ENCODE peak calls at places on chromosomes 2 and 18, in six cellular contexts. One of them, this sample, is unnamed.

GRCh38 chr2:240622631-240623235 is 2.5 kb upstream of the GPR35 start:
- DNase-seq in mesothelial cell of epicardium: no peak
- DNase-seq in GM13977: no peak
- DNase-seq in cardiac muscle cell: no peak
- DNase-seq in HEK293T: no peak
- DNase-seq in hypothalamus: no peak
- DNase-seq in this sample: peak

GRCh38 chr2:103161456-103162289 is 399.8 kb downstream of the TMEM182 start:
- DNase-seq in GM13977: peak
- DNase-seq in HEK293T: peak
- DNase-seq in mesothelial cell of epicardium: no peak
- DNase-seq in hypothalamus: no peak
- DNase-seq in cardiac muscle cell: peak
- DNase-seq in this sample: no peak

GRCh38 chr2:64493788-64494187 is 30.3 kb upstream of the AFTPH start:
- DNase-seq in hypothalamus: no peak
- DNase-seq in mesothelial cell of epicardium: no peak
- DNase-seq in cardiac muscle cell: no peak
- DNase-seq in HEK293T: no peak
- DNase-seq in GM13977: no peak
- DNase-seq in this sample: no peak

GRCh38 chr18:37405229-37405628 is 160.4 kb downstream of the CELF4 start:
- DNase-seq in GM13977: no peak
- DNase-seq in hypothalamus: no peak
- DNase-seq in mesothelial cell of epicardium: no peak
- DNase-seq in cardiac muscle cell: no peak
- DNase-seq in HEK293T: no peak
- DNase-seq in this sample: no peak

GRCh38 chr18:28176933-28177827 is at the start of gene CDH2:
- DNase-seq in hypothalamus: peak
- DNase-seq in GM13977: peak
- DNase-seq in cardiac muscle cell: peak
- DNase-seq in HEK293T: peak
- DNase-seq in mesothelial cell of epicardium: peak
- DNase-seq in this sample: no peak

GRCh38 chr2:126970583-126970982 is 71.9 kb downstream of the TEX51 start:
- DNase-seq in mesothelial cell of epicardium: no peak
- DNase-seq in HEK293T: no peak
- DNase-seq in hypothalamus: no peak
- DNase-seq in cardiac muscle cell: peak
- DNase-seq in GM13977: no peak
- DNase-seq in this sample: no peak

GRCh38 chr2:106020821-106021316 is 173.2 kb downstream of the UXS1 start:
- DNase-seq in hypothalamus: no peak
- DNase-seq in cardiac muscle cell: peak
- DNase-seq in GM13977: no peak
- DNase-seq in mesothelial cell of epicardium: no peak
- DNase-seq in HEK293T: no peak
- DNase-seq in this sample: no peak

GRCh38 chr2:102282646-102283045 is 28.7 kb upstream of the IL1RL1 start:
- DNase-seq in mesothelial cell of epicardium: no peak
- DNase-seq in GM13977: no peak
- DNase-seq in HEK293T: no peak
- DNase-seq in cardiac muscle cell: no peak
- DNase-seq in hypothalamus: no peak
- DNase-seq in this sample: no peak

GRCh38 chr2:10520154-10520553 is 72.0 kb upstream of the ODC1 start:
- DNase-seq in HEK293T: no peak
- DNase-seq in cardiac muscle cell: no peak
- DNase-seq in GM13977: peak
- DNase-seq in hypothalamus: no peak
- DNase-seq in mesothelial cell of epicardium: no peak
- DNase-seq in this sample: no peak

GRCh38 chr2:182165196-182165595 is 179.5 kb downstream of the PPP1R1C start:
- DNase-seq in GM13977: no peak
- DNase-seq in HEK293T: no peak
- DNase-seq in hypothalamus: no peak
- DNase-seq in mesothelial cell of epicardium: no peak
- DNase-seq in cardiac muscle cell: no peak
- DNase-seq in this sample: no peak

GRCh38 chr2:70516596-70516995 is 37.0 kb downstream of the TGFA start:
- DNase-seq in mesothelial cell of epicardium: no peak
- DNase-seq in HEK293T: no peak
- DNase-seq in GM13977: peak
- DNase-seq in cardiac muscle cell: no peak
- DNase-seq in hypothalamus: no peak
- DNase-seq in this sample: no peak

GRCh38 chr2:67209107-67209506 is 188.0 kb upstream of the ETAA1 start:
- DNase-seq in mesothelial cell of epicardium: peak
- DNase-seq in GM13977: no peak
- DNase-seq in cardiac muscle cell: no peak
- DNase-seq in HEK293T: no peak
- DNase-seq in hypothalamus: no peak
- DNase-seq in this sample: no peak

GRCh38 chr2:240958366-240959213 is 39.8 kb upstream of the SNED1 start:
- DNase-seq in GM13977: no peak
- DNase-seq in mesothelial cell of epicardium: no peak
- DNase-seq in hypothalamus: no peak
- DNase-seq in HEK293T: no peak
- DNase-seq in cardiac muscle cell: no peak
- DNase-seq in this sample: no peak

GRCh38 chr2:172287605-172288326 is 139.6 kb upstream of the ITGA6 start:
- DNase-seq in GM13977: no peak
- DNase-seq in cardiac muscle cell: no peak
- DNase-seq in hypothalamus: no peak
- DNase-seq in HEK293T: no peak
- DNase-seq in mesothelial cell of epicardium: no peak
- DNase-seq in this sample: no peak

GRCh38 chr2:183812091-183812490 is 687.8 kb downstream of the NUP35 start:
- DNase-seq in GM13977: no peak
- DNase-seq in HEK293T: no peak
- DNase-seq in mesothelial cell of epicardium: no peak
- DNase-seq in cardiac muscle cell: no peak
- DNase-seq in hypothalamus: no peak
- DNase-seq in this sample: no peak

GRCh38 chr2:112712903-112713584 is 7.8 kb upstream of the NT5DC4 start:
- DNase-seq in HEK293T: no peak
- DNase-seq in mesothelial cell of epicardium: no peak
- DNase-seq in hypothalamus: no peak
- DNase-seq in GM13977: no peak
- DNase-seq in cardiac muscle cell: no peak
- DNase-seq in this sample: no peak

GRCh38 chr2:237128026-237128703 is 42.5 kb downstream of the COPS8 start:
- DNase-seq in HEK293T: peak
- DNase-seq in cardiac muscle cell: no peak
- DNase-seq in GM13977: no peak
- DNase-seq in hypothalamus: no peak
- DNase-seq in mesothelial cell of epicardium: no peak
- DNase-seq in this sample: no peak

GRCh38 chr2:62665446-62665845 is 40.1 kb upstream of the EHBP1 start:
- DNase-seq in mesothelial cell of epicardium: no peak
- DNase-seq in cardiac muscle cell: no peak
- DNase-seq in GM13977: no peak
- DNase-seq in hypothalamus: no peak
- DNase-seq in HEK293T: no peak
- DNase-seq in this sample: no peak

GRCh38 chr2:238134393-238134785 is 4.1 kb upstream of the KLHL30 start:
- DNase-seq in HEK293T: no peak
- DNase-seq in GM13977: no peak
- DNase-seq in mesothelial cell of epicardium: no peak
- DNase-seq in hypothalamus: no peak
- DNase-seq in cardiac muscle cell: no peak
- DNase-seq in this sample: no peak

GRCh38 chr2:172107690-172108586 is 5.2 kb upstream of the DLX2 start:
- DNase-seq in GM13977: peak
- DNase-seq in hypothalamus: no peak
- DNase-seq in cardiac muscle cell: no peak
- DNase-seq in mesothelial cell of epicardium: no peak
- DNase-seq in HEK293T: no peak
- DNase-seq in this sample: no peak

GRCh38 chr2:52934354-52934898 is 833.2 kb upstream of the CHAC2 start:
- DNase-seq in cardiac muscle cell: no peak
- DNase-seq in GM13977: peak
- DNase-seq in mesothelial cell of epicardium: no peak
- DNase-seq in HEK293T: no peak
- DNase-seq in hypothalamus: no peak
- DNase-seq in this sample: no peak

GRCh38 chr2:27408601-27409320 is 630 bp downstream of the PPM1G start:
- DNase-seq in GM13977: peak
- DNase-seq in HEK293T: peak
- DNase-seq in mesothelial cell of epicardium: no peak
- DNase-seq in hypothalamus: no peak
- DNase-seq in cardiac muscle cell: no peak
- DNase-seq in this sample: peak